ENCODE peak calls at places on chromosomes 13 and 19, in four cellular contexts. H, X, N and M are unnamed samples.

GRCh38 chr13:98507060-98507797 is 69.7 kb downstream of the STK24 start:
- DNase-seq in H (no peak), X (peak), N (no peak), M (peak)

GRCh38 chr13:99356216-99357089 is 49.3 kb upstream of the GPR183 start:
- DNase-seq in H (no peak), X (no peak), N (no peak), M (no peak)

GRCh38 chr13:33497146-33497845 is 211.7 kb upstream of the STARD13 start:
- DNase-seq in H (no peak), X (no peak), N (no peak), M (no peak)

GRCh38 chr19:56139847-56140582 is 1.1 kb upstream of the ZNF444 start:
- DNase-seq in H (no peak), X (no peak), N (no peak), M (no peak)

GRCh38 chr13:47033216-47033615 is 136.4 kb upstream of the HTR2A start:
- DNase-seq in H (no peak), X (no peak), N (no peak), M (no peak)

GRCh38 chr19:35013047-35013819 is 13.1 kb downstream of the GRAMD1A start:
- DNase-seq in H (no peak), X (peak), N (peak), M (no peak)

GRCh38 chr13:77767413-77767812 is 69.9 kb downstream of the SLAIN1 start:
- DNase-seq in H (no peak), X (no peak), N (no peak), M (no peak)

GRCh38 chr13:42330991-42331390 is 59.0 kb downstream of the AKAP11 start:
- DNase-seq in H (no peak), X (no peak), N (no peak), M (no peak)

GRCh38 chr13:76783798-76784197 is 102.4 kb downstream of the KCTD12 start:
- DNase-seq in H (no peak), X (no peak), N (no peak), M (no peak)

GRCh38 chr19:33963514-33963913 is 166.8 kb downstream of the KCTD15 start:
- DNase-seq in H (no peak), X (no peak), N (no peak), M (no peak)

GRCh38 chr19:18086590-18087138 is at the start of gene IL12RB1:
- DNase-seq in H (no peak), X (no peak), N (no peak), M (no peak)

GRCh38 chr19:30695171-30695875 is 323.1 kb downstream of the ZNF536 start:
- DNase-seq in H (no peak), X (no peak), N (no peak), M (no peak)

GRCh38 chr13:45773944-45774343 is 71.8 kb downstream of the CBY2 start:
- DNase-seq in H (no peak), X (no peak), N (no peak), M (no peak)

GRCh38 chr13:20358022-20358421 is 125.9 kb upstream of the GJB6 start:
- DNase-seq in H (no peak), X (no peak), N (no peak), M (no peak)

GRCh38 chr13:39935155-39935554 is 279.7 kb downstream of the COG6 start:
- DNase-seq in H (no peak), X (no peak), N (no peak), M (no peak)

GRCh38 chr13:73835138-73835721 is 299.0 kb downstream of the KLF12 start:
- DNase-seq in H (no peak), X (no peak), N (no peak), M (peak)

GRCh38 chr19:28838909-28839308 is 374.0 kb downstream of the UQCRFS1 start:
- DNase-seq in H (no peak), X (no peak), N (no peak), M (no peak)

GRCh38 chr13:50319603-50320296 is 304.5 kb downstream of the KCNRG start:
- DNase-seq in H (no peak), X (no peak), N (no peak), M (no peak)

GRCh38 chr13:75704194-75704941 is 68.2 kb downstream of the LMO7 start:
- DNase-seq in H (no peak), X (no peak), N (no peak), M (no peak)

GRCh38 chr19:2507109-2507508 is 31.2 kb downstream of the GADD45B start:
- DNase-seq in H (no peak), X (peak), N (no peak), M (peak)